ENCODE peak calls at places on chromosomes 13 and 19, in eight cellular contexts. One of them, this sample, is unnamed.

GRCh38 chr19:23070353-23070781 is 46.5 kb upstream of the ZNF730 start:
- DNase-seq in activated CD8-positive, alpha-beta T cell treated with anti-CD3 and anti-CD28 coated beads for 36 hours: peak
- DNase-seq in midbrain: no peak
- DNase-seq in kidney: no peak
- DNase-seq in head of caudate nucleus: no peak
- DNase-seq in HTR-8/SVneo: no peak
- DNase-seq in activated T-helper 1 cell treated with anti-CD3 and anti-CD28 coated beads, Interleukin-2, amount 50 U/mL, for 16 hours: no peak
- DNase-seq in left colon: no peak
- DNase-seq in this sample: peak

GRCh38 chr13:65966991-65967451 is 1263.1 kb downstream of the PCDH9 start:
- DNase-seq in activated CD8-positive, alpha-beta T cell treated with anti-CD3 and anti-CD28 coated beads for 36 hours: no peak
- DNase-seq in midbrain: no peak
- DNase-seq in kidney: no peak
- DNase-seq in head of caudate nucleus: no peak
- DNase-seq in HTR-8/SVneo: no peak
- DNase-seq in activated T-helper 1 cell treated with anti-CD3 and anti-CD28 coated beads, Interleukin-2, amount 50 U/mL, for 16 hours: no peak
- DNase-seq in left colon: no peak
- DNase-seq in this sample: peak

GRCh38 chr13:40456979-40457553 is 209.4 kb downstream of the FOXO1 start:
- DNase-seq in activated CD8-positive, alpha-beta T cell treated with anti-CD3 and anti-CD28 coated beads for 36 hours: no peak
- DNase-seq in midbrain: no peak
- DNase-seq in kidney: no peak
- DNase-seq in head of caudate nucleus: no peak
- DNase-seq in HTR-8/SVneo: no peak
- DNase-seq in activated T-helper 1 cell treated with anti-CD3 and anti-CD28 coated beads, Interleukin-2, amount 50 U/mL, for 16 hours: no peak
- DNase-seq in left colon: no peak
- DNase-seq in this sample: no peak

GRCh38 chr13:97976551-97977375 is 23.3 kb downstream of the IPO5 start:
- DNase-seq in activated CD8-positive, alpha-beta T cell treated with anti-CD3 and anti-CD28 coated beads for 36 hours: no peak
- DNase-seq in midbrain: peak
- DNase-seq in kidney: peak
- DNase-seq in head of caudate nucleus: no peak
- DNase-seq in HTR-8/SVneo: peak
- DNase-seq in activated T-helper 1 cell treated with anti-CD3 and anti-CD28 coated beads, Interleukin-2, amount 50 U/mL, for 16 hours: no peak
- DNase-seq in left colon: no peak
- DNase-seq in this sample: peak

GRCh38 chr13:26011996-26012688 is 39.7 kb downstream of the SHISA2 start:
- DNase-seq in activated CD8-positive, alpha-beta T cell treated with anti-CD3 and anti-CD28 coated beads for 36 hours: peak
- DNase-seq in midbrain: no peak
- DNase-seq in kidney: peak
- DNase-seq in head of caudate nucleus: peak
- DNase-seq in HTR-8/SVneo: no peak
- DNase-seq in activated T-helper 1 cell treated with anti-CD3 and anti-CD28 coated beads, Interleukin-2, amount 50 U/mL, for 16 hours: peak
- DNase-seq in left colon: peak
- DNase-seq in this sample: no peak

GRCh38 chr19:2059422-2060201 is 8.6 kb upstream of the MKNK2 start:
- DNase-seq in activated CD8-positive, alpha-beta T cell treated with anti-CD3 and anti-CD28 coated beads for 36 hours: no peak
- DNase-seq in midbrain: peak
- DNase-seq in kidney: peak
- DNase-seq in head of caudate nucleus: peak
- DNase-seq in HTR-8/SVneo: no peak
- DNase-seq in activated T-helper 1 cell treated with anti-CD3 and anti-CD28 coated beads, Interleukin-2, amount 50 U/mL, for 16 hours: no peak
- DNase-seq in left colon: peak
- DNase-seq in this sample: peak

GRCh38 chr13:111007209-111007608 is 92.3 kb upstream of the ANKRD10 start:
- DNase-seq in activated CD8-positive, alpha-beta T cell treated with anti-CD3 and anti-CD28 coated beads for 36 hours: no peak
- DNase-seq in midbrain: no peak
- DNase-seq in kidney: no peak
- DNase-seq in head of caudate nucleus: no peak
- DNase-seq in HTR-8/SVneo: no peak
- DNase-seq in activated T-helper 1 cell treated with anti-CD3 and anti-CD28 coated beads, Interleukin-2, amount 50 U/mL, for 16 hours: no peak
- DNase-seq in left colon: no peak
- DNase-seq in this sample: no peak

GRCh38 chr19:4697304-4697703 is 26.3 kb downstream of the DPP9 start:
- DNase-seq in activated CD8-positive, alpha-beta T cell treated with anti-CD3 and anti-CD28 coated beads for 36 hours: no peak
- DNase-seq in midbrain: no peak
- DNase-seq in kidney: peak
- DNase-seq in head of caudate nucleus: no peak
- DNase-seq in HTR-8/SVneo: no peak
- DNase-seq in activated T-helper 1 cell treated with anti-CD3 and anti-CD28 coated beads, Interleukin-2, amount 50 U/mL, for 16 hours: no peak
- DNase-seq in left colon: no peak
- DNase-seq in this sample: no peak

GRCh38 chr13:100646030-100646673 is 28.4 kb downstream of the TMTC4 start:
- DNase-seq in activated CD8-positive, alpha-beta T cell treated with anti-CD3 and anti-CD28 coated beads for 36 hours: peak
- DNase-seq in midbrain: peak
- DNase-seq in kidney: no peak
- DNase-seq in head of caudate nucleus: peak
- DNase-seq in HTR-8/SVneo: peak
- DNase-seq in activated T-helper 1 cell treated with anti-CD3 and anti-CD28 coated beads, Interleukin-2, amount 50 U/mL, for 16 hours: no peak
- DNase-seq in left colon: no peak
- DNase-seq in this sample: peak

GRCh38 chr19:6737873-6738725 is 719 bp upstream of the GPR108 start:
- DNase-seq in activated CD8-positive, alpha-beta T cell treated with anti-CD3 and anti-CD28 coated beads for 36 hours: peak
- DNase-seq in midbrain: peak
- DNase-seq in kidney: peak
- DNase-seq in head of caudate nucleus: peak
- DNase-seq in HTR-8/SVneo: peak
- DNase-seq in activated T-helper 1 cell treated with anti-CD3 and anti-CD28 coated beads, Interleukin-2, amount 50 U/mL, for 16 hours: peak
- DNase-seq in left colon: peak
- DNase-seq in this sample: peak

GRCh38 chr19:11034449-11035213 is 54.6 kb upstream of the LDLR start:
- DNase-seq in activated CD8-positive, alpha-beta T cell treated with anti-CD3 and anti-CD28 coated beads for 36 hours: no peak
- DNase-seq in midbrain: no peak
- DNase-seq in kidney: no peak
- DNase-seq in head of caudate nucleus: no peak
- DNase-seq in HTR-8/SVneo: no peak
- DNase-seq in activated T-helper 1 cell treated with anti-CD3 and anti-CD28 coated beads, Interleukin-2, amount 50 U/mL, for 16 hours: no peak
- DNase-seq in left colon: no peak
- DNase-seq in this sample: no peak

GRCh38 chr13:112790735-112791641 is 101.2 kb downstream of the ATP11A start:
- DNase-seq in activated CD8-positive, alpha-beta T cell treated with anti-CD3 and anti-CD28 coated beads for 36 hours: no peak
- DNase-seq in midbrain: no peak
- DNase-seq in kidney: no peak
- DNase-seq in head of caudate nucleus: no peak
- DNase-seq in HTR-8/SVneo: no peak
- DNase-seq in activated T-helper 1 cell treated with anti-CD3 and anti-CD28 coated beads, Interleukin-2, amount 50 U/mL, for 16 hours: no peak
- DNase-seq in left colon: no peak
- DNase-seq in this sample: no peak

GRCh38 chr19:3056454-3057016 is 5.8 kb downstream of the TLE5 start:
- DNase-seq in activated CD8-positive, alpha-beta T cell treated with anti-CD3 and anti-CD28 coated beads for 36 hours: no peak
- DNase-seq in midbrain: no peak
- DNase-seq in kidney: peak
- DNase-seq in head of caudate nucleus: no peak
- DNase-seq in HTR-8/SVneo: no peak
- DNase-seq in activated T-helper 1 cell treated with anti-CD3 and anti-CD28 coated beads, Interleukin-2, amount 50 U/mL, for 16 hours: no peak
- DNase-seq in left colon: no peak
- DNase-seq in this sample: no peak

GRCh38 chr19:45253396-45254027 is 2.4 kb downstream of the MARK4 start:
- DNase-seq in activated CD8-positive, alpha-beta T cell treated with anti-CD3 and anti-CD28 coated beads for 36 hours: peak
- DNase-seq in midbrain: no peak
- DNase-seq in kidney: no peak
- DNase-seq in head of caudate nucleus: no peak
- DNase-seq in HTR-8/SVneo: no peak
- DNase-seq in activated T-helper 1 cell treated with anti-CD3 and anti-CD28 coated beads, Interleukin-2, amount 50 U/mL, for 16 hours: no peak
- DNase-seq in left colon: no peak
- DNase-seq in this sample: peak

GRCh38 chr13:110620596-110620995 is 5.3 kb downstream of the NAXD start:
- DNase-seq in activated CD8-positive, alpha-beta T cell treated with anti-CD3 and anti-CD28 coated beads for 36 hours: no peak
- DNase-seq in midbrain: no peak
- DNase-seq in kidney: no peak
- DNase-seq in head of caudate nucleus: no peak
- DNase-seq in HTR-8/SVneo: no peak
- DNase-seq in activated T-helper 1 cell treated with anti-CD3 and anti-CD28 coated beads, Interleukin-2, amount 50 U/mL, for 16 hours: no peak
- DNase-seq in left colon: no peak
- DNase-seq in this sample: no peak